ENCODE peak calls at places on chromosomes 7 and 10, in four cellular contexts. Q, X, R and H are unnamed samples.

GRCh38 chr10:45404087-45404769 is 30.2 kb downstream of the ALOX5 start:
- DNase-seq in Q (no peak), R (no peak), X (no peak), H (no peak)

GRCh38 chr7:99210265-99210970 is 2.5 kb upstream of the KPNA7 start:
- DNase-seq in R (no peak), X (no peak), Q (no peak), H (no peak)

GRCh38 chr7:81267508-81267907 is 348.7 kb upstream of the SEMA3C start:
- DNase-seq in R (no peak), Q (no peak), X (no peak), H (no peak)

GRCh38 chr10:60426425-60426824 is 36.8 kb upstream of the ANK3 start:
- DNase-seq in X (no peak), Q (peak), R (no peak), H (peak)

GRCh38 chr10:73810735-73811465 is 498 bp downstream of the NDST2 start:
- DNase-seq in X (no peak), Q (no peak), R (no peak), H (no peak)

GRCh38 chr10:97451605-97452004 is 5.6 kb downstream of the ZDHHC16 start:
- DNase-seq in R (no peak), X (no peak), Q (no peak), H (no peak)

GRCh38 chr10:82394122-82394521 is 519.1 kb downstream of the NRG3 start:
- DNase-seq in Q (no peak), R (no peak), X (no peak), H (no peak)

GRCh38 chr10:14659626-14660196 is 115.0 kb downstream of the FAM107B start:
- DNase-seq in Q (no peak), X (no peak), R (no peak), H (no peak)

GRCh38 chr10:72259491-72260214 is 14.1 kb upstream of the DDIT4 start:
- DNase-seq in R (no peak), X (no peak), Q (no peak), H (peak)

GRCh38 chr7:4200546-4201094 is 481.5 kb upstream of the FOXK1 start:
- DNase-seq in X (no peak), R (no peak), Q (no peak), H (no peak)

GRCh38 chr7:150335101-150335773 is 6.2 kb downstream of the RARRES2 start:
- DNase-seq in Q (no peak), R (no peak), X (peak), H (peak)

GRCh38 chr7:85471312-85471711 is 284.5 kb upstream of the SEMA3D start:
- DNase-seq in R (no peak), Q (no peak), X (no peak), H (no peak)

GRCh38 chr10:12707461-12708185 is 293.9 kb downstream of the CCDC3 start:
- DNase-seq in R (no peak), Q (peak), X (peak), H (peak)

GRCh38 chr10:131210181-131210580 is 101.3 kb downstream of the TCERG1L start:
- DNase-seq in R (no peak), X (no peak), Q (no peak), H (no peak)

GRCh38 chr7:13879143-13879542 is 110.3 kb downstream of the ETV1 start:
- DNase-seq in Q (no peak), X (no peak), R (no peak), H (no peak)

GRCh38 chr10:91046891-91047290 is 126.0 kb upstream of the ANKRD1 start:
- DNase-seq in Q (no peak), R (no peak), X (peak), H (no peak)

GRCh38 chr10:28778524-28778923 is 101.2 kb downstream of the BAMBI start:
- DNase-seq in X (no peak), R (no peak), Q (no peak), H (no peak)

GRCh38 chr10:124045794-124046355 is 47.5 kb downstream of the CHST15 start:
- DNase-seq in R (no peak), X (no peak), Q (no peak), H (no peak)

GRCh38 chr7:3753868-3754267 is 452.8 kb downstream of the SDK1 start:
- DNase-seq in Q (no peak), X (no peak), R (no peak), H (no peak)

GRCh38 chr7:133344275-133344674 is 91.4 kb downstream of the EXOC4 start:
- DNase-seq in X (no peak), R (no peak), Q (no peak), H (peak)
- TF ChIP-seq CTCF in X (no peak), R (no peak), Q (peak), H (peak)

GRCh38 chr7:133102276-133103060 is 20.6 kb upstream of the CHCHD3 start:
- DNase-seq in X (no peak), Q (no peak), R (no peak), H (no peak)
- TF ChIP-seq CTCF in X (no peak), Q (no peak), R (no peak), H (no peak)

GRCh38 chr7:50474382-50475155 is 24.4 kb upstream of the FIGNL1 start:
- DNase-seq in R (no peak), X (no peak), Q (no peak), H (no peak)
- TF ChIP-seq CTCF in R (no peak), X (no peak), Q (no peak), H (no peak)

GRCh38 chr7:66523409-66523808 is 105.3 kb upstream of the KCTD7 start:
- DNase-seq in R (no peak), X (no peak), Q (no peak), H (no peak)

GRCh38 chr7:66524738-66525137 is 103.9 kb upstream of the KCTD7 start:
- DNase-seq in X (no peak), Q (no peak), R (no peak), H (no peak)

GRCh38 chr7:66518151-66518691 is 110.5 kb upstream of the KCTD7 start:
- DNase-seq in Q (no peak), X (no peak), R (no peak), H (no peak)

GRCh38 chr7:66521675-66522074 is 107.0 kb upstream of the KCTD7 start:
- DNase-seq in Q (no peak), R (no peak), X (no peak), H (no peak)

GRCh38 chr7:66522518-66522917 is 106.2 kb upstream of the KCTD7 start:
- DNase-seq in Q (no peak), X (no peak), R (no peak), H (no peak)
- TF ChIP-seq CTCF in Q (peak), X (no peak), R (no peak), H (peak)

GRCh38 chr7:26777383-26777782 is 87.0 kb downstream of the SKAP2 start:
- DNase-seq in R (no peak), X (no peak), Q (no peak), H (no peak)
- TF ChIP-seq CTCF in R (no peak), X (no peak), Q (no peak), H (no peak)

GRCh38 chr10:103849880-103850571 is 5.3 kb downstream of the SH3PXD2A start:
- DNase-seq in R (no peak), Q (no peak), X (no peak), H (peak)

GRCh38 chr10:103845983-103846382 is 9.4 kb downstream of the SH3PXD2A start:
- DNase-seq in R (no peak), X (no peak), Q (no peak), H (no peak)

GRCh38 chr10:103849212-103849877 is 6.0 kb downstream of the SH3PXD2A start:
- DNase-seq in R (no peak), Q (no peak), X (no peak), H (no peak)

GRCh38 chr10:103847346-103847745 is 8.0 kb downstream of the SH3PXD2A start:
- DNase-seq in R (no peak), X (no peak), Q (no peak), H (no peak)

DNA sequence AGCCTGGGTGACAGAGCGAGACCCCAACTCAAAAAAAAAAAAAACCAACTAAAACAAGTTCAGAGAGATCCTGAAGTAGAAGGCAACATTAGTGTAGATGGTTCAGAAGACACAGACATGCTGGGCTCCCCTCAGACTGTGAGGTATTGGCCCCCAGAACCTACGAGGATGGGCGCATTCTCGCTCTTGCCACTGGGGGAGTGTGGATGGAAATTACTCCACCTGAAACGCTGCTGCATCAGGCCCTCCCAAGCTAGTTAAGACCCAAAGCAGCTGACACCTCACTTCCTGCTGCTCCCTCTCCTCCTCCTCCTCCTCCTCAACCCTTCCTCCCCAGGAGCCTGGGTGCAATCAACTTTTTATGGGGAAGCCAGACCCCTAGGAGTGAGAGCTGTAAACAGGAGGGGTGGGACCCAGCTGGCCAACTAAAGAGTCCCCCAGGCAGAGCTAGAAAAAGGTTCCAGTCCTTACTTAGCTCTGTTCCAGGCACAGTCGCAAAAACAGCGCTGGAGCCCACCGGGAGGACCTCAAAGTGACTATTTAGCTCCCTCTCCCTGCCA is 7.4 kb downstream of the SH3PXD2A start:
- DNase-seq in R (no peak), X (no peak), Q (no peak), H (no peak)
- TF ChIP-seq CTCF in R (peak), X (no peak), Q (peak), H (peak)

DNA sequence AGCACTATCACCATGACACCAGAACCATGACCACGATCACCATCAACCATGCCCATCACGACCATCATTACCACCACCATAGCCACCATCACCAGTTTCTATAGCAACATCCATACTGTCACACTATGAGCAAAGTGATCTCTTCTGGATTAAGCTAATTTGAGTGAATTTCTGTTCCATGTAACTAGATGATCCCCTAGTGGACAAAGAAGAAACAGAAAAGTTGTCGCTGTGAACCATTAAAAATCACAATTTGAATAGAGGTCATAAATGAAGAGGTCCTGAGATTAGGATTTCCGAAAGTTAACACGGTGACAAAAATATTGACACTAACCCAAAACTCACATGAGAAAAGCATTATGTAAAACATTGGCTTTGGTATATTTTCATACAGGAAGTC is 77.6 kb downstream of the CLRN3 start:
- DNase-seq in Q (no peak), R (no peak), X (no peak), H (no peak)
- TF ChIP-seq CTCF in Q (peak), R (peak), X (peak), H (peak)

DNA sequence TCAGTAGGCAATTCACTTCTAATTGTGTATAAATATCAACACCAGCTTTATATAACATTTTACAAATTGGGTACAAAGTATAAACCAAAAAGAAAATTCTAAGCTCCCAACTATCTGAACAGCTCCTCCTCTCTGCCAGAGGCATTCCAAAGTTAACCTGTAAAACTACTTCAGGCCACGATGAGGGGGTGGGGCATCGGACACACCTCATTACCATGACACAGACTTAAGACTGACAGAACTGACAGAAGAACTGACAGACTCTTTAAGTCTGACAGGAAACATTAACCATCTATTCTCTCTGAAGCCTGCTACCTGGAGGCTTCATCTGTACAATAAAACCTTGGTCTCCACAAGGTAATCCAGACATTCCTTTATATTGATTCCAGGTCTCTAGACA is 12.3 kb downstream of the ESYT2 start:
- DNase-seq in X (no peak), Q (no peak), R (no peak), H (no peak)
- TF ChIP-seq CTCF in X (no peak), Q (no peak), R (no peak), H (no peak)

DNA sequence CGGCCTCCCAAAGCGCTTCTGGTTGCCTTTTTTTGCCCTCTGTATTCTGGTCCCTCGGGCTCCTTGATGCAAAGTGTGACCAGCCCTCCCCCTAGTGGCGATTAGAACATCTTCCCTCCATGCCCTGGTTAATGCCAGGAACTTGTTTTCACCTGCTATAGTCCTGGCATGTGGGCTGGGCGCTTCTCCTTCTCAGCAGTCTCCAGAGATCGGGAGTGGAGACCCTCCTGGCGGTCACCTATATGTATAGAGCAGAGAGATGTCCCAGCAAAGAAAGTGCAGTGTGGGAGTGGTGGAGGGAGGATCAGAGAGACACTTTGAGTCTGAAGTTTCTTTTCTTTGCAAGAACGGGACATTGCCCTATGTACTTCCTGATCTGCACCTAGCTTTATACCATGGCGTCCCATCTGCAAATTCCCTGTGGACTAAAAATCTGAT is 264.1 kb downstream of the OTUD1 start:
- DNase-seq in X (no peak), R (no peak), Q (peak), H (peak)
- TF ChIP-seq CTCF in X (peak), R (peak), Q (peak), H (peak)